ENCODE peak calls at places on chromosomes 16 and 17, in ten cellular contexts. L, M, Y, V, D, G, F, Q, O and J are unnamed samples.

GRCh38 chr17:7034955-7035590 is 742 bp upstream of the SLC16A13 start:
- DNase-seq in L (no peak), M (no peak), Y (no peak), V (no peak), D (no peak), G (no peak), F (no peak), Q (no peak), O (no peak), J (no peak)

GRCh38 chr16:86823895-86824671 is 245.7 kb downstream of the FOXL1 start:
- DNase-seq in L (no peak), M (peak; percentile 75), Y (peak; percentile 21), V (no peak), D (no peak), G (peak; percentile 95), F (peak; percentile 54), Q (no peak), O (peak; percentile 96), J (peak; percentile 45)

GRCh38 chr17:80017226-80018010 is 18.3 kb downstream of the TBC1D16 start:
- DNase-seq in L (no peak), M (no peak), Y (no peak), V (no peak), D (no peak), G (no peak), F (no peak), Q (no peak), O (no peak), J (no peak)

GRCh38 chr17:16911141-16911937 is 60.6 kb downstream of the TNFRSF13B start:
- DNase-seq in L (no peak), M (peak; percentile 13), Y (no peak), V (no peak), D (no peak), G (no peak), F (peak; percentile 42), Q (peak; percentile 58), O (no peak), J (no peak)

GRCh38 chr17:6019959-6020358 is 50.2 kb upstream of the WSCD1 start:
- DNase-seq in L (no peak), M (no peak), Y (no peak), V (no peak), D (no peak), G (no peak), F (no peak), Q (no peak), O (no peak), J (no peak)

GRCh38 chr16:1088295-1089170 is 7.5 kb downstream of the C1QTNF8 start:
- DNase-seq in L (no peak), M (no peak), Y (no peak), V (no peak), D (no peak), G (no peak), F (no peak), Q (no peak), O (no peak), J (no peak)

GRCh38 chr16:11327277-11328171 is 17.7 kb upstream of the RMI2 start:
- DNase-seq in L (no peak), M (no peak), Y (no peak), V (no peak), D (no peak), G (no peak), F (peak; percentile 51), Q (no peak), O (no peak), J (no peak)

GRCh38 chr17:68649324-68649723 is 48.2 kb upstream of the FAM20A start:
- DNase-seq in L (no peak), M (no peak), Y (no peak), V (no peak), D (no peak), G (no peak), F (no peak), Q (no peak), O (no peak), J (no peak)

GRCh38 chr16:87952751-87953150 is 1.5 kb downstream of the BANP start:
- DNase-seq in L (no peak), M (no peak), Y (no peak), V (no peak), D (no peak), G (no peak), F (peak; percentile 30), Q (no peak), O (no peak), J (no peak)

GRCh38 chr16:70686376-70687171 is 721 bp upstream of the MTSS2 start:
- DNase-seq in L (no peak), M (no peak), Y (no peak), V (no peak), D (no peak), G (no peak), F (peak; percentile 69), Q (no peak), O (no peak), J (no peak)
- H3K27ac ChIP-seq in L (peak overlapping the region; percentile 82), M (peak overlapping the region; percentile 97), Y (peak overlapping the region; percentile 39), V (no peak overlapping the region), D (no peak overlapping the region), G (no peak overlapping the region), F (peak overlapping the region; percentile 32), Q (peak overlapping the region; percentile 93), O (no peak overlapping the region), J (peak overlapping the region; percentile 100)

GRCh38 chr17:8056976-8057625 is 18.2 kb downstream of the ALOX15B start:
- DNase-seq in L (peak; percentile 63), M (no peak), Y (no peak), V (no peak), D (no peak), G (no peak), F (peak; percentile 44), Q (no peak), O (no peak), J (no peak)
- H3K27ac ChIP-seq in L (peak overlapping the region; percentile 53), M (no peak overlapping the region), Y (no peak overlapping the region), V (no peak overlapping the region), D (no peak overlapping the region), G (no peak overlapping the region), F (no peak overlapping the region), Q (no peak overlapping the region), O (no peak overlapping the region), J (no peak overlapping the region)

GRCh38 chr17:9256944-9257629 is 235.8 kb downstream of the NTN1 start:
- DNase-seq in L (no peak), M (no peak), Y (no peak), V (no peak), D (no peak), G (no peak), F (no peak), Q (no peak), O (no peak), J (no peak)
- H3K27ac ChIP-seq in L (no peak overlapping the region), M (no peak overlapping the region), Y (peak overlapping the region; percentile 54), V (no peak overlapping the region), D (no peak overlapping the region), G (no peak overlapping the region), F (no peak overlapping the region), Q (no peak overlapping the region), O (no peak overlapping the region), J (no peak overlapping the region)

GRCh38 chr17:55238931-55239297 is 25.8 kb upstream of the HLF start:
- DNase-seq in L (no peak), M (peak; percentile 75), Y (no peak), V (no peak), D (no peak), G (no peak), F (no peak), Q (no peak), O (no peak), J (peak; percentile 16)
- H3K27ac ChIP-seq in L (peak overlapping the region; percentile 82), M (peak overlapping the region; percentile 63), Y (no peak overlapping the region), V (no peak overlapping the region), D (peak overlapping the region; percentile 61), G (no peak overlapping the region), F (no peak overlapping the region), Q (peak overlapping the region; percentile 58), O (no peak overlapping the region), J (peak overlapping the region; percentile 63)

DNA sequence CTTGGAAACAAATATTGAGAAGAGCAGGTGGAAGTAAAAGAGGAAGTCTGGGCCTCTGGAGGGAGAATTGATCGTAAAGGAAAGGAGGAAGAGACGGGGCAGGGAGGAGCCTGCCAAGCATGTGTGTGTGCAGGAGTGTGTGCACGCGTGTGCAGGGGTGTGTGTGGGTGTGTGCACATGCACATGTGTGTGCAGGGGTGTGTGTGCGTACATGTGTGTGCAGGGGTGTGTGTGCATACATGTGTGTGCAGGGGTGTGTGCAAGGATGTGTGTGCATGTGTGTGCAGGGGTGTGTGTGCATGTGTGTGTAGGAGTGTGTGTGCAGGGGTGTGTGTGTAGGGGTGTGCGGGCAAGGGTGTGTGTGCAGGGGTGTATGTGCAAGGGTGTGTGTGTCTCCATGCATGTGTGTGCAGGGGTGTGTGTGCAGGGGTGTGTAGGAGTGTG is 10.0 kb downstream of the CEP295NL start:
- DNase-seq in L (no peak), M (no peak), Y (no peak), V (no peak), D (no peak), G (no peak), F (no peak), Q (no peak), O (no peak), J (no peak)
- H3K27ac ChIP-seq in L (no peak overlapping the region), M (peak overlapping the region; percentile 91), Y (no peak overlapping the region), V (no peak overlapping the region), D (no peak overlapping the region), G (no peak overlapping the region), F (peak overlapping the region; percentile 32), Q (no peak overlapping the region), O (no peak overlapping the region), J (peak overlapping the region; percentile 45)

GRCh38 chr17:76598004-76598439 is 12.4 kb upstream of the ST6GALNAC2 start:
- DNase-seq in L (no peak), M (peak; percentile 46), Y (no peak), V (no peak), D (no peak), G (no peak), F (no peak), Q (no peak), O (no peak), J (no peak)
- H3K27ac ChIP-seq in L (no peak overlapping the region), M (no peak overlapping the region), Y (no peak overlapping the region), V (no peak overlapping the region), D (no peak overlapping the region), G (no peak overlapping the region), F (no peak overlapping the region), Q (no peak overlapping the region), O (peak overlapping the region; percentile 82), J (peak overlapping the region; percentile 79)

GRCh38 chr16:3348547-3349167 is 7.0 kb upstream of the OR2C1 start:
- DNase-seq in L (no peak), M (no peak), Y (no peak), V (no peak), D (no peak), G (no peak), F (no peak), Q (no peak), O (no peak), J (no peak)
- H3K27ac ChIP-seq in L (no peak overlapping the region), M (no peak overlapping the region), Y (no peak overlapping the region), V (no peak overlapping the region), D (no peak overlapping the region), G (no peak overlapping the region), F (no peak overlapping the region), Q (no peak overlapping the region), O (no peak overlapping the region), J (no peak overlapping the region)

DNA sequence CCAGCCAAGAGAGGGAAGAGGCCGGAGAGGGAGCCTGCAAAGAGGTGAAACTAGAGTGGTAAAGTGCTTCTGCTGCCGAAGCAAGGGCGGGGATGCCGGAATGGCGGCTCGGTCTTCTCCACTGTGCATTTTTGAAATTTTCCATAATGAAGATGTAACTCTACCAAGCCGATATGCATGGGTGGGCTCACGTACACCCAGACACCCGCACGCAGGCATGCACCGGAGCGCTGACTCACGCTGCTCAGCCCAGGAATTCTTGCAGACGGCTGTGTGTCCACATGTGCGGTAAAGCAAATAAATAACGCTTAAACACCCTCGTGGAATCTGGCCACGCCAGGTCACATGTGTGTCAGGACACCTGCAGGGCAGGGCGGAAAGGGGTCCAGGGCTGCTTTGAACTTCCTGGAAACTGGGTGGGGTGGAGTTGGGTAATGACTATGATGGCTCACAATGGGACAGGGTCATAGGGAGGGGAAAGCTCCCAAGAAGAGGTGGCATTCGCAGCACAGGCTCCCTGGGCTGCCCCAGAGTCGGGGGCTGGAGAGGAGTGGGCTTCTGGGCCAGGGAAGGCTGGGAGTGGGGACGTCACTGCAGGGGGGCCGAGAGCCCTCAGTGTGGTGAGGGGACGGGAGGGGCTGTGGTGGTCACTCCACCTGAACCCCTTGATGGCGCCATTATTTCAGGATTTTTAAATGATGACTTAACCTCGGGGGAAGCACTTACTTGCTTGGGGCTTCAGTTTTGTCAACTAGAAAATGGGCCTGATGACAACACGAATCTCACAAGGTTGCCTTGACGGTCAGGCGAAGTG is 265.5 kb downstream of the PARN start:
- DNase-seq in L (peak; percentile 73), M (no peak), Y (peak; percentile 36), V (no peak), D (no peak), G (peak; percentile 83), F (no peak), Q (no peak), O (no peak), J (peak; percentile 74)
- H3K27ac ChIP-seq in L (peak overlapping the region; percentile 47), M (no peak overlapping the region), Y (peak overlapping the region; percentile 61), V (no peak overlapping the region), D (no peak overlapping the region), G (no peak overlapping the region), F (no peak overlapping the region), Q (no peak overlapping the region), O (no peak overlapping the region), J (peak overlapping the region; percentile 83)